ENCODE peak calls at places on chromosomes 12 and 14, in nine cellular contexts. One of them, this sample, is unnamed.

GRCh38 chr12:78799679-78800078 is 64.9 kb upstream of the SYT1 start:
- DNase-seq in fibroblast of lung: no peak
- DNase-seq in AG08395: no peak
- DNase-seq in HEK293T: no peak
- DNase-seq in immature natural killer cell: no peak
- DNase-seq in iris pigment epithelial cell: no peak
- DNase-seq in stimulated activated CD4-positive, alpha-beta T cell treated with anti-CD3 and anti-CD28 coated beads, Interleukin-1b, Interleukin-23, amount 100 ng/mL, for 24 hours: no peak
- DNase-seq in fibroblast of the aortic adventitia: no peak
- DNase-seq in GM10248: no peak
- DNase-seq in this sample: no peak

GRCh38 chr12:49763006-49763591 is 21.7 kb downstream of the TMBIM6 start:
- DNase-seq in iris pigment epithelial cell: peak
- DNase-seq in HEK293T: peak
- DNase-seq in GM10248: peak
- DNase-seq in immature natural killer cell: peak
- DNase-seq in fibroblast of lung: peak
- DNase-seq in AG08395: peak
- DNase-seq in fibroblast of the aortic adventitia: peak
- DNase-seq in stimulated activated CD4-positive, alpha-beta T cell treated with anti-CD3 and anti-CD28 coated beads, Interleukin-1b, Interleukin-23, amount 100 ng/mL, for 24 hours: peak
- DNase-seq in this sample: peak

GRCh38 chr14:62307844-62308243 is 545.6 kb downstream of the SNAPC1 start:
- DNase-seq in HEK293T: no peak
- DNase-seq in iris pigment epithelial cell: no peak
- DNase-seq in immature natural killer cell: no peak
- DNase-seq in fibroblast of lung: no peak
- DNase-seq in GM10248: no peak
- DNase-seq in fibroblast of the aortic adventitia: no peak
- DNase-seq in stimulated activated CD4-positive, alpha-beta T cell treated with anti-CD3 and anti-CD28 coated beads, Interleukin-1b, Interleukin-23, amount 100 ng/mL, for 24 hours: no peak
- DNase-seq in AG08395: no peak
- DNase-seq in this sample: no peak

GRCh38 chr12:2058837-2059236 is 6.0 kb downstream of the CACNA1C start:
- DNase-seq in fibroblast of lung: no peak
- DNase-seq in immature natural killer cell: no peak
- DNase-seq in fibroblast of the aortic adventitia: no peak
- DNase-seq in stimulated activated CD4-positive, alpha-beta T cell treated with anti-CD3 and anti-CD28 coated beads, Interleukin-1b, Interleukin-23, amount 100 ng/mL, for 24 hours: no peak
- DNase-seq in GM10248: no peak
- DNase-seq in iris pigment epithelial cell: no peak
- DNase-seq in AG08395: no peak
- DNase-seq in HEK293T: no peak
- DNase-seq in this sample: no peak

GRCh38 chr14:34018564-34019244 is 67.8 kb upstream of the EGLN3 start:
- DNase-seq in GM10248: no peak
- DNase-seq in HEK293T: no peak
- DNase-seq in fibroblast of lung: no peak
- DNase-seq in iris pigment epithelial cell: no peak
- DNase-seq in fibroblast of the aortic adventitia: peak
- DNase-seq in immature natural killer cell: no peak
- DNase-seq in AG08395: no peak
- DNase-seq in stimulated activated CD4-positive, alpha-beta T cell treated with anti-CD3 and anti-CD28 coated beads, Interleukin-1b, Interleukin-23, amount 100 ng/mL, for 24 hours: no peak
- DNase-seq in this sample: no peak

GRCh38 chr14:101004954-101005353 is 101.4 kb upstream of the RTL1 start:
- DNase-seq in fibroblast of lung: peak
- DNase-seq in AG08395: no peak
- DNase-seq in GM10248: no peak
- DNase-seq in HEK293T: no peak
- DNase-seq in iris pigment epithelial cell: peak
- DNase-seq in immature natural killer cell: no peak
- DNase-seq in fibroblast of the aortic adventitia: no peak
- DNase-seq in stimulated activated CD4-positive, alpha-beta T cell treated with anti-CD3 and anti-CD28 coated beads, Interleukin-1b, Interleukin-23, amount 100 ng/mL, for 24 hours: no peak
- DNase-seq in this sample: no peak

GRCh38 chr14:68692916-68693771 is 99.7 kb downstream of the ZFP36L1 start:
- DNase-seq in immature natural killer cell: no peak
- DNase-seq in GM10248: no peak
- DNase-seq in fibroblast of lung: peak
- DNase-seq in HEK293T: no peak
- DNase-seq in AG08395: peak
- DNase-seq in stimulated activated CD4-positive, alpha-beta T cell treated with anti-CD3 and anti-CD28 coated beads, Interleukin-1b, Interleukin-23, amount 100 ng/mL, for 24 hours: no peak
- DNase-seq in fibroblast of the aortic adventitia: peak
- DNase-seq in iris pigment epithelial cell: peak
- DNase-seq in this sample: no peak

GRCh38 chr12:22283006-22283506 is 51.5 kb downstream of the ST8SIA1 start:
- DNase-seq in HEK293T: no peak
- DNase-seq in fibroblast of the aortic adventitia: peak
- DNase-seq in fibroblast of lung: peak
- DNase-seq in iris pigment epithelial cell: peak
- DNase-seq in immature natural killer cell: no peak
- DNase-seq in stimulated activated CD4-positive, alpha-beta T cell treated with anti-CD3 and anti-CD28 coated beads, Interleukin-1b, Interleukin-23, amount 100 ng/mL, for 24 hours: no peak
- DNase-seq in GM10248: no peak
- DNase-seq in AG08395: peak
- DNase-seq in this sample: no peak

GRCh38 chr14:19800282-19801117 is 3.1 kb upstream of the OR4N2 start:
- DNase-seq in AG08395: no peak
- DNase-seq in iris pigment epithelial cell: no peak
- DNase-seq in stimulated activated CD4-positive, alpha-beta T cell treated with anti-CD3 and anti-CD28 coated beads, Interleukin-1b, Interleukin-23, amount 100 ng/mL, for 24 hours: no peak
- DNase-seq in fibroblast of the aortic adventitia: no peak
- DNase-seq in GM10248: no peak
- DNase-seq in fibroblast of lung: no peak
- DNase-seq in immature natural killer cell: no peak
- DNase-seq in HEK293T: no peak
- DNase-seq in this sample: no peak

GRCh38 chr12:71125515-71125914 is 32.3 kb downstream of the TSPAN8 start:
- DNase-seq in immature natural killer cell: no peak
- DNase-seq in fibroblast of the aortic adventitia: peak
- DNase-seq in GM10248: no peak
- DNase-seq in HEK293T: peak
- DNase-seq in iris pigment epithelial cell: no peak
- DNase-seq in AG08395: no peak
- DNase-seq in fibroblast of lung: no peak
- DNase-seq in stimulated activated CD4-positive, alpha-beta T cell treated with anti-CD3 and anti-CD28 coated beads, Interleukin-1b, Interleukin-23, amount 100 ng/mL, for 24 hours: no peak
- DNase-seq in this sample: no peak

GRCh38 chr12:109764776-109765492 is 51.3 kb downstream of the FAM222A start:
- DNase-seq in stimulated activated CD4-positive, alpha-beta T cell treated with anti-CD3 and anti-CD28 coated beads, Interleukin-1b, Interleukin-23, amount 100 ng/mL, for 24 hours: no peak
- DNase-seq in HEK293T: no peak
- DNase-seq in immature natural killer cell: no peak
- DNase-seq in fibroblast of lung: no peak
- DNase-seq in GM10248: no peak
- DNase-seq in iris pigment epithelial cell: no peak
- DNase-seq in AG08395: no peak
- DNase-seq in fibroblast of the aortic adventitia: no peak
- DNase-seq in this sample: no peak

GRCh38 chr14:53791116-53791515 is 165.5 kb downstream of the BMP4 start:
- DNase-seq in iris pigment epithelial cell: no peak
- DNase-seq in AG08395: no peak
- DNase-seq in HEK293T: no peak
- DNase-seq in immature natural killer cell: no peak
- DNase-seq in stimulated activated CD4-positive, alpha-beta T cell treated with anti-CD3 and anti-CD28 coated beads, Interleukin-1b, Interleukin-23, amount 100 ng/mL, for 24 hours: no peak
- DNase-seq in fibroblast of the aortic adventitia: no peak
- DNase-seq in GM10248: no peak
- DNase-seq in fibroblast of lung: no peak
- DNase-seq in this sample: no peak

GRCh38 chr12:122878780-122879612 is 16.9 kb downstream of the VPS37B start:
- DNase-seq in AG08395: no peak
- DNase-seq in stimulated activated CD4-positive, alpha-beta T cell treated with anti-CD3 and anti-CD28 coated beads, Interleukin-1b, Interleukin-23, amount 100 ng/mL, for 24 hours: no peak
- DNase-seq in GM10248: no peak
- DNase-seq in iris pigment epithelial cell: no peak
- DNase-seq in immature natural killer cell: no peak
- DNase-seq in fibroblast of the aortic adventitia: no peak
- DNase-seq in HEK293T: no peak
- DNase-seq in fibroblast of lung: no peak
- DNase-seq in this sample: no peak

GRCh38 chr12:89859513-89860220 is 151.0 kb upstream of the ATP2B1 start:
- DNase-seq in fibroblast of lung: no peak
- DNase-seq in AG08395: no peak
- DNase-seq in iris pigment epithelial cell: no peak
- DNase-seq in GM10248: no peak
- DNase-seq in fibroblast of the aortic adventitia: peak
- DNase-seq in immature natural killer cell: no peak
- DNase-seq in HEK293T: no peak
- DNase-seq in stimulated activated CD4-positive, alpha-beta T cell treated with anti-CD3 and anti-CD28 coated beads, Interleukin-1b, Interleukin-23, amount 100 ng/mL, for 24 hours: no peak
- DNase-seq in this sample: no peak

GRCh38 chr12:103880299-103881142 is 39.5 kb upstream of the NT5DC3 start:
- DNase-seq in stimulated activated CD4-positive, alpha-beta T cell treated with anti-CD3 and anti-CD28 coated beads, Interleukin-1b, Interleukin-23, amount 100 ng/mL, for 24 hours: no peak
- DNase-seq in HEK293T: no peak
- DNase-seq in fibroblast of lung: no peak
- DNase-seq in GM10248: peak
- DNase-seq in immature natural killer cell: no peak
- DNase-seq in AG08395: no peak
- DNase-seq in iris pigment epithelial cell: peak
- DNase-seq in fibroblast of the aortic adventitia: no peak
- DNase-seq in this sample: no peak

GRCh38 chr12:20057398-20057797 is 310.9 kb upstream of the PDE3A start:
- DNase-seq in immature natural killer cell: no peak
- DNase-seq in GM10248: no peak
- DNase-seq in fibroblast of lung: no peak
- DNase-seq in iris pigment epithelial cell: no peak
- DNase-seq in fibroblast of the aortic adventitia: no peak
- DNase-seq in HEK293T: no peak
- DNase-seq in stimulated activated CD4-positive, alpha-beta T cell treated with anti-CD3 and anti-CD28 coated beads, Interleukin-1b, Interleukin-23, amount 100 ng/mL, for 24 hours: no peak
- DNase-seq in AG08395: no peak
- DNase-seq in this sample: no peak

GRCh38 chr12:22180699-22181098 is 134.7 kb downstream of the CMAS start:
- DNase-seq in fibroblast of the aortic adventitia: no peak
- DNase-seq in GM10248: no peak
- DNase-seq in fibroblast of lung: no peak
- DNase-seq in immature natural killer cell: no peak
- DNase-seq in AG08395: no peak
- DNase-seq in stimulated activated CD4-positive, alpha-beta T cell treated with anti-CD3 and anti-CD28 coated beads, Interleukin-1b, Interleukin-23, amount 100 ng/mL, for 24 hours: no peak
- DNase-seq in iris pigment epithelial cell: no peak
- DNase-seq in HEK293T: no peak
- DNase-seq in this sample: no peak

GRCh38 chr14:88168498-88169165 is 154.4 kb downstream of the KCNK10 start:
- DNase-seq in GM10248: peak
- DNase-seq in immature natural killer cell: peak
- DNase-seq in AG08395: peak
- DNase-seq in fibroblast of lung: peak
- DNase-seq in fibroblast of the aortic adventitia: peak
- DNase-seq in HEK293T: peak
- DNase-seq in iris pigment epithelial cell: peak
- DNase-seq in stimulated activated CD4-positive, alpha-beta T cell treated with anti-CD3 and anti-CD28 coated beads, Interleukin-1b, Interleukin-23, amount 100 ng/mL, for 24 hours: peak
- DNase-seq in this sample: peak

GRCh38 chr14:73245401-73246325 is 8.4 kb downstream of the PAPLN start:
- DNase-seq in fibroblast of the aortic adventitia: peak
- DNase-seq in immature natural killer cell: peak
- DNase-seq in fibroblast of lung: peak
- DNase-seq in iris pigment epithelial cell: peak
- DNase-seq in GM10248: peak
- DNase-seq in AG08395: peak
- DNase-seq in stimulated activated CD4-positive, alpha-beta T cell treated with anti-CD3 and anti-CD28 coated beads, Interleukin-1b, Interleukin-23, amount 100 ng/mL, for 24 hours: peak
- DNase-seq in HEK293T: no peak
- DNase-seq in this sample: no peak